ENCODE peak calls at places on chromosomes 13 and 19, in five cellular contexts. One of them, this sample, is unnamed.

GRCh38 chr19:14400913-14401312 is 18.2 kb downstream of the DDX39A start:
- DNase-seq in fibroblast of lung: no peak
- DNase-seq in GM23338: no peak
- DNase-seq in OCI-LY7: no peak
- DNase-seq in HepG2: no peak
- DNase-seq in this sample: no peak

GRCh38 chr19:6297202-6297601 is 17.4 kb upstream of the MLLT1 start:
- DNase-seq in fibroblast of lung: no peak
- DNase-seq in GM23338: no peak
- DNase-seq in OCI-LY7: no peak
- DNase-seq in HepG2: no peak
- DNase-seq in this sample: no peak

GRCh38 chr19:4007836-4008539 is 452 bp downstream of the PIAS4 start:
- DNase-seq in fibroblast of lung: no peak
- DNase-seq in GM23338: peak
- DNase-seq in OCI-LY7: peak
- DNase-seq in HepG2: peak
- DNase-seq in this sample: peak

GRCh38 chr13:100300708-100301107 is 211.8 kb downstream of the PCCA start:
- DNase-seq in fibroblast of lung: no peak
- DNase-seq in GM23338: no peak
- DNase-seq in OCI-LY7: no peak
- DNase-seq in HepG2: no peak
- DNase-seq in this sample: no peak

GRCh38 chr19:13640611-13641010 is 123.7 kb upstream of the MRI1 start:
- DNase-seq in fibroblast of lung: no peak
- DNase-seq in GM23338: no peak
- DNase-seq in OCI-LY7: no peak
- DNase-seq in HepG2: no peak
- DNase-seq in this sample: no peak

GRCh38 chr13:38899581-38899980 is 91.0 kb downstream of the STOML3 start:
- DNase-seq in fibroblast of lung: no peak
- DNase-seq in GM23338: no peak
- DNase-seq in OCI-LY7: no peak
- DNase-seq in HepG2: no peak
- DNase-seq in this sample: no peak

GRCh38 chr13:58343081-58343480 is 711.5 kb downstream of the PCDH17 start:
- DNase-seq in fibroblast of lung: peak
- DNase-seq in GM23338: no peak
- DNase-seq in OCI-LY7: no peak
- DNase-seq in HepG2: no peak
- DNase-seq in this sample: no peak

GRCh38 chr13:73722120-73722519 is 412.1 kb downstream of the KLF12 start:
- DNase-seq in fibroblast of lung: peak
- DNase-seq in GM23338: peak
- DNase-seq in OCI-LY7: peak
- DNase-seq in HepG2: peak
- DNase-seq in this sample: peak

GRCh38 chr13:45718063-45718462 is 15.9 kb downstream of the CBY2 start:
- DNase-seq in fibroblast of lung: peak
- DNase-seq in GM23338: peak
- DNase-seq in OCI-LY7: peak
- DNase-seq in HepG2: peak
- DNase-seq in this sample: peak

GRCh38 chr13:46893820-46894533 is 2.9 kb downstream of the HTR2A start:
- DNase-seq in fibroblast of lung: peak
- DNase-seq in GM23338: peak
- DNase-seq in OCI-LY7: peak
- DNase-seq in HepG2: no peak
- DNase-seq in this sample: peak

GRCh38 chr13:54637377-54637776 is 1608.8 kb downstream of the OLFM4 start:
- DNase-seq in fibroblast of lung: peak
- DNase-seq in GM23338: peak
- DNase-seq in OCI-LY7: no peak
- DNase-seq in HepG2: peak
- DNase-seq in this sample: no peak

GRCh38 chr13:100530645-100531044 is 57.9 kb downstream of the GGACT start:
- DNase-seq in fibroblast of lung: no peak
- DNase-seq in GM23338: no peak
- DNase-seq in OCI-LY7: no peak
- DNase-seq in HepG2: peak
- DNase-seq in this sample: peak

GRCh38 chr19:3135961-3136683 is at the start of gene GNA15:
- DNase-seq in fibroblast of lung: no peak
- DNase-seq in GM23338: no peak
- DNase-seq in OCI-LY7: no peak
- DNase-seq in HepG2: no peak
- DNase-seq in this sample: no peak

GRCh38 chr19:35468637-35469036 is 20.6 kb downstream of the FFAR2 start:
- DNase-seq in fibroblast of lung: peak
- DNase-seq in GM23338: peak
- DNase-seq in OCI-LY7: peak
- DNase-seq in HepG2: peak
- DNase-seq in this sample: peak

GRCh38 chr19:29943615-29944014 is 1.6 kb downstream of the URI1 start:
- DNase-seq in fibroblast of lung: no peak
- DNase-seq in GM23338: no peak
- DNase-seq in OCI-LY7: no peak
- DNase-seq in HepG2: no peak
- DNase-seq in this sample: peak

GRCh38 chr13:74644239-74644638 is 510.0 kb upstream of the KLF12 start:
- DNase-seq in fibroblast of lung: peak
- DNase-seq in GM23338: no peak
- DNase-seq in OCI-LY7: no peak
- DNase-seq in HepG2: no peak
- DNase-seq in this sample: peak

GRCh38 chr19:46394398-46394797 is 19.0 kb downstream of the CCDC8 start:
- DNase-seq in fibroblast of lung: no peak
- DNase-seq in GM23338: no peak
- DNase-seq in OCI-LY7: no peak
- DNase-seq in HepG2: no peak
- DNase-seq in this sample: peak

GRCh38 chr19:16330368-16330801 is 5.8 kb downstream of the KLF2 start:
- DNase-seq in fibroblast of lung: peak
- DNase-seq in GM23338: no peak
- DNase-seq in OCI-LY7: peak
- DNase-seq in HepG2: peak
- DNase-seq in this sample: peak

GRCh38 chr13:31768351-31768750 is 29.0 kb downstream of the RXFP2 start:
- DNase-seq in fibroblast of lung: no peak
- DNase-seq in GM23338: no peak
- DNase-seq in OCI-LY7: no peak
- DNase-seq in HepG2: no peak
- DNase-seq in this sample: no peak

GRCh38 chr13:30022796-30023195 is 172.4 kb upstream of the UBL3 start:
- DNase-seq in fibroblast of lung: no peak
- DNase-seq in GM23338: no peak
- DNase-seq in OCI-LY7: no peak
- DNase-seq in HepG2: no peak
- DNase-seq in this sample: no peak

GRCh38 chr13:60974296-60974695 is 441.4 kb downstream of the PCDH20 start:
- DNase-seq in fibroblast of lung: no peak
- DNase-seq in GM23338: peak
- DNase-seq in OCI-LY7: no peak
- DNase-seq in HepG2: no peak
- DNase-seq in this sample: no peak

GRCh38 chr19:44666852-44667251 is 4.4 kb upstream of the CEACAM19 start:
- DNase-seq in fibroblast of lung: no peak
- DNase-seq in GM23338: no peak
- DNase-seq in OCI-LY7: no peak
- DNase-seq in HepG2: no peak
- DNase-seq in this sample: no peak

GRCh38 chr13:98796191-98796590 is 43.7 kb upstream of the SLC15A1 start:
- DNase-seq in fibroblast of lung: no peak
- DNase-seq in GM23338: no peak
- DNase-seq in OCI-LY7: no peak
- DNase-seq in HepG2: no peak
- DNase-seq in this sample: no peak

GRCh38 chr19:10729406-10729805 is 11.5 kb downstream of the DNM2 start:
- DNase-seq in fibroblast of lung: no peak
- DNase-seq in GM23338: no peak
- DNase-seq in OCI-LY7: no peak
- DNase-seq in HepG2: no peak
- DNase-seq in this sample: no peak

GRCh38 chr19:23460656-23461055 is 65.4 kb upstream of the ZNF91 start:
- DNase-seq in fibroblast of lung: no peak
- DNase-seq in GM23338: no peak
- DNase-seq in OCI-LY7: no peak
- DNase-seq in HepG2: no peak
- DNase-seq in this sample: no peak

GRCh38 chr19:41449079-41449864 is 6.3 kb downstream of the ERICH4 start:
- DNase-seq in fibroblast of lung: peak
- DNase-seq in GM23338: peak
- DNase-seq in OCI-LY7: peak
- DNase-seq in HepG2: peak
- DNase-seq in this sample: peak

GRCh38 chr19:41447732-41448332 is 4.9 kb downstream of the ERICH4 start:
- DNase-seq in fibroblast of lung: no peak
- DNase-seq in GM23338: no peak
- DNase-seq in OCI-LY7: no peak
- DNase-seq in HepG2: no peak
- DNase-seq in this sample: no peak

GRCh38 chr19:41442473-41443360 is at the start of gene ERICH4:
- DNase-seq in fibroblast of lung: no peak
- DNase-seq in GM23338: no peak
- DNase-seq in OCI-LY7: no peak
- DNase-seq in HepG2: no peak
- DNase-seq in this sample: no peak

GRCh38 chr19:41443813-41444455 is 978 bp downstream of the ERICH4 start:
- DNase-seq in fibroblast of lung: no peak
- DNase-seq in GM23338: no peak
- DNase-seq in OCI-LY7: no peak
- DNase-seq in HepG2: no peak
- DNase-seq in this sample: no peak

GRCh38 chr19:41445575-41445974 is 2.6 kb downstream of the ERICH4 start:
- DNase-seq in fibroblast of lung: no peak
- DNase-seq in GM23338: no peak
- DNase-seq in OCI-LY7: no peak
- DNase-seq in HepG2: no peak
- DNase-seq in this sample: no peak
- H3K4me2 ChIP-seq in fibroblast of lung: no peak
- H3K4me2 ChIP-seq in GM23338: no peak
- H3K4me2 ChIP-seq in OCI-LY7: no peak
- H3K4me2 ChIP-seq in HepG2: no peak
- H3K4me2 ChIP-seq in this sample: no peak

GRCh38 chr13:36193151-36193855 is 21.1 kb downstream of the SOHLH2 start:
- DNase-seq in fibroblast of lung: peak
- DNase-seq in GM23338: no peak
- DNase-seq in OCI-LY7: no peak
- DNase-seq in HepG2: no peak
- DNase-seq in this sample: peak
- H3K4me2 ChIP-seq in fibroblast of lung: no peak
- H3K4me2 ChIP-seq in GM23338: no peak
- H3K4me2 ChIP-seq in OCI-LY7: no peak
- H3K4me2 ChIP-seq in HepG2: no peak
- H3K4me2 ChIP-seq in this sample: peak

GRCh38 chr13:23608704-23609413 is 38.6 kb downstream of the TNFRSF19 start:
- DNase-seq in fibroblast of lung: peak
- DNase-seq in GM23338: no peak
- DNase-seq in OCI-LY7: no peak
- DNase-seq in HepG2: peak
- DNase-seq in this sample: peak
- H3K4me2 ChIP-seq in fibroblast of lung: peak
- H3K4me2 ChIP-seq in GM23338: peak
- H3K4me2 ChIP-seq in OCI-LY7: no peak
- H3K4me2 ChIP-seq in HepG2: no peak
- H3K4me2 ChIP-seq in this sample: peak

GRCh38 chr19:7541828-7542443 is 6.4 kb downstream of the PNPLA6 start:
- DNase-seq in fibroblast of lung: no peak
- DNase-seq in GM23338: no peak
- DNase-seq in OCI-LY7: no peak
- DNase-seq in HepG2: no peak
- DNase-seq in this sample: no peak

GRCh38 chr19:7542556-7543348 is 7.2 kb downstream of the PNPLA6 start:
- DNase-seq in fibroblast of lung: no peak
- DNase-seq in GM23338: no peak
- DNase-seq in OCI-LY7: no peak
- DNase-seq in HepG2: no peak
- DNase-seq in this sample: no peak

GRCh38 chr19:7539827-7540425 is 4.4 kb downstream of the PNPLA6 start:
- DNase-seq in fibroblast of lung: no peak
- DNase-seq in GM23338: no peak
- DNase-seq in OCI-LY7: no peak
- DNase-seq in HepG2: no peak
- DNase-seq in this sample: no peak

GRCh38 chr19:7541481-7541824 is 5.9 kb downstream of the PNPLA6 start:
- DNase-seq in fibroblast of lung: no peak
- DNase-seq in GM23338: no peak
- DNase-seq in OCI-LY7: no peak
- DNase-seq in HepG2: no peak
- DNase-seq in this sample: no peak

DNA sequence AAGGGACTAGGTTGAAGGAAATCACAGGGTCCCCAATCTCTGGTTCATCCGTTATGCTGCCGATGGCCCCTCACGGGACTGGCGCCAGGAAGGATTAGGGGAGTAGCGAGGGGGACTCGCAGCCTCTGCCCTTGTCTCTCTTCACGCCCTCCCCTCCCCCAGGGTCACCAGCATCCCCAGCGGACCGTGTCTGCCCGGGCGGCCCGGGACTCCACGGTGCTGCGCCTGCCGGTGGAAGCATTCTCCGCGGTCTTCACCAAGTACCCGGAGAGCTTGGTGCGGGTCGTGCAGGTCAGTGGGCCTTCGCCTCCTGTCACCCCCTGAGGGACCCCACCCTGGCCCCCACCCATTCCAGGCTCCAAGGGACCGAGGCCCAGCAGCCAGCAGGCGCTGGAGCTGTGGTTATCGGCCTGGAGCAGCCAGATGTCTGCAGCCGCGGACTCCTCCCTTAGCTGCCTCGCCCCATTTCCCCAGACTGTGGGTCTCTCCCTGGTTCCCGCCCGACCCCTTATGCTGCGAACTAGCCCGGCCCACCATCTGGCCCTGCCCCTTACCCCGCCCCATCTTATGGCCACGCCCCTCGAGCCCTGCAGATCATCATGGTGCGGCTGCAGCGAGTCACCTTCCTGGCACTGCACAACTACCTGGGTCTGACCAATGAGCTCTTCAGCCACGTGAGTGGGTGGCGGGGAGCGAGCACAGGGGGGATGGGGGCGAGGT is 5.4 kb downstream of the PNPLA6 start:
- DNase-seq in fibroblast of lung: no peak
- DNase-seq in GM23338: peak
- DNase-seq in OCI-LY7: no peak
- DNase-seq in HepG2: no peak
- DNase-seq in this sample: peak
- H3K4me2 ChIP-seq in fibroblast of lung: no peak
- H3K4me2 ChIP-seq in GM23338: no peak
- H3K4me2 ChIP-seq in OCI-LY7: no peak
- H3K4me2 ChIP-seq in HepG2: no peak
- H3K4me2 ChIP-seq in this sample: no peak

GRCh38 chr13:80217614-80218456 is 123.1 kb downstream of the SPRY2 start:
- DNase-seq in fibroblast of lung: no peak
- DNase-seq in GM23338: peak
- DNase-seq in OCI-LY7: no peak
- DNase-seq in HepG2: no peak
- DNase-seq in this sample: no peak
- H3K4me2 ChIP-seq in fibroblast of lung: no peak
- H3K4me2 ChIP-seq in GM23338: peak
- H3K4me2 ChIP-seq in OCI-LY7: no peak
- H3K4me2 ChIP-seq in HepG2: no peak
- H3K4me2 ChIP-seq in this sample: no peak